ENCODE peak calls at places on chromosomes 11 and 22, in nine cellular contexts. G is fibroblast of the aortic adventitia, K is ovary, H is IMR-90, E is coronary artery, P is endothelial cell, L is heart right ventricle, M is AG04449, R is esophagus squamous epithelium. I is an unnamed sample.

GRCh38 chr11:16403851-16404250 is 47.5 kb upstream of the SOX6 start:
- DNase-seq in P (no peak), H (no peak), L (no peak), G (no peak), R (no peak), K (no peak), E (no peak), M (no peak), I (no peak)

GRCh38 chr11:1302461-1303073 is 6.9 kb downstream of the TOLLIP start:
- DNase-seq in H (no peak), G (no peak), K (no peak), R (no peak), L (no peak), M (no peak), P (no peak), E (peak; percentile 50), I (peak; percentile 84)

GRCh38 chr11:73416711-73417265 is 40.6 kb downstream of the RELT start:
- DNase-seq in E (no peak), H (peak; percentile 39), M (no peak), R (no peak), L (no peak), P (no peak), K (no peak), G (peak; percentile 61), I (no peak)

GRCh38 chr11:57513911-57514537 is 1.5 kb downstream of the SLC43A1 start:
- DNase-seq in E (no peak), K (peak; percentile 46), P (peak; percentile 47), M (no peak), R (no peak), H (peak; percentile 33), G (peak; percentile 27), L (peak; percentile 25), I (peak; percentile 80)

GRCh38 chr11:45025716-45026492 is 75.2 kb upstream of the TP53I11 start:
- DNase-seq in E (no peak), H (peak; percentile 22), M (no peak), R (no peak), G (no peak), P (peak; percentile 73), K (peak; percentile 32), L (peak; percentile 90), I (no peak)

GRCh38 chr22:21837184-21837979 is 30.1 kb downstream of the MAPK1 start:
- DNase-seq in M (peak; percentile 54), R (no peak), H (peak; percentile 91), G (peak; percentile 85), K (no peak), E (no peak), P (peak; percentile 7), L (peak; percentile 42), I (no peak)

GRCh38 chr22:42922374-42923177 is 65.5 kb upstream of the ARFGAP3 start:
- DNase-seq in E (no peak), R (no peak), H (no peak), P (no peak), K (no peak), G (no peak), L (no peak), M (no peak), I (peak; percentile 75)

GRCh38 chr11:13891911-13892310 is 70.6 kb upstream of the SPON1 start:
- DNase-seq in M (no peak), P (no peak), R (no peak), K (no peak), E (no peak), G (no peak), H (no peak), L (no peak), I (no peak)

GRCh38 chr11:27183672-27184457 is 143.2 kb downstream of the BBOX1 start:
- DNase-seq in P (peak; percentile 58), R (no peak), M (peak; percentile 38), K (peak; percentile 74), E (no peak), H (peak; percentile 72), L (peak; percentile 59), G (peak; percentile 87), I (peak; percentile 39)

GRCh38 chr11:32109138-32109537 is 18.3 kb downstream of the RCN1 start:
- DNase-seq in R (no peak), K (no peak), G (no peak), L (no peak), H (peak; percentile 94), M (no peak), E (no peak), P (no peak), I (no peak)

GRCh38 chr11:105489431-105489830 is 120.4 kb upstream of the GRIA4 start:
- DNase-seq in K (no peak), R (no peak), H (peak; percentile 22), L (no peak), E (no peak), G (peak; percentile 0), M (no peak), P (no peak), I (no peak)

GRCh38 chr11:109733245-109733644 is 311.3 kb downstream of the C11orf87 start:
- DNase-seq in P (no peak), G (peak; percentile 33), R (no peak), H (peak; percentile 52), K (no peak), M (no peak), L (no peak), E (no peak), I (no peak)

GRCh38 chr22:35684270-35684700 is 33.4 kb upstream of the APOL5 start:
- DNase-seq in H (peak; percentile 38), E (no peak), R (no peak), K (peak; percentile 32), G (peak; percentile 54), L (peak; percentile 28), P (no peak), M (no peak), I (no peak)

GRCh38 chr22:37229805-37230672 is 14.0 kb downstream of the RAC2 start:
- DNase-seq in R (no peak), K (no peak), P (no peak), E (no peak), M (no peak), G (peak; percentile 19), H (peak; percentile 51), L (no peak), I (no peak)

DNA sequence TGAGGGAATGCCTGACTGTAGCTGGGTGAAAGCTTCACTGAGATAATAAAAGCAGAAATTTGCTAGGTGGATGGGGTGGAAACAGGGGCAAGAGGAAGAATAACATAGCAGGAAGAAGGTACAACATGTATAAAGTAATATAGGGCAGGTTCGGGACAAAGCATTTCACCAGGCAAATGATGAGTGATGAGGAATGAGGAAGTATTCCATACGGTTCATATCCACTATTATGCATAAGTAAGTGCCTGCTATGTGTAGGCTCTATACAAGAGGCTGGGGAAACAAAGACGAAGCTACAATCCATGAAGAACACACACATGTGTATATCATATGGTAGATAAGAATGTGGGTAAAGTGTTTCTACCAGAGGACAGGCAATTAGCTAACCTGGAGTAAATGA is 7.9 kb downstream of the NDUFC2 start:
- DNase-seq in P (no peak), G (no peak), E (no peak), L (no peak), M (no peak), K (no peak), R (no peak), H (no peak), I (no peak)
- TF ChIP-seq CTCF in P (no peak), G (no peak), E (no peak), L (no peak), M (no peak), K (no peak), R (no peak), H (no peak), I (no peak)

DNA sequence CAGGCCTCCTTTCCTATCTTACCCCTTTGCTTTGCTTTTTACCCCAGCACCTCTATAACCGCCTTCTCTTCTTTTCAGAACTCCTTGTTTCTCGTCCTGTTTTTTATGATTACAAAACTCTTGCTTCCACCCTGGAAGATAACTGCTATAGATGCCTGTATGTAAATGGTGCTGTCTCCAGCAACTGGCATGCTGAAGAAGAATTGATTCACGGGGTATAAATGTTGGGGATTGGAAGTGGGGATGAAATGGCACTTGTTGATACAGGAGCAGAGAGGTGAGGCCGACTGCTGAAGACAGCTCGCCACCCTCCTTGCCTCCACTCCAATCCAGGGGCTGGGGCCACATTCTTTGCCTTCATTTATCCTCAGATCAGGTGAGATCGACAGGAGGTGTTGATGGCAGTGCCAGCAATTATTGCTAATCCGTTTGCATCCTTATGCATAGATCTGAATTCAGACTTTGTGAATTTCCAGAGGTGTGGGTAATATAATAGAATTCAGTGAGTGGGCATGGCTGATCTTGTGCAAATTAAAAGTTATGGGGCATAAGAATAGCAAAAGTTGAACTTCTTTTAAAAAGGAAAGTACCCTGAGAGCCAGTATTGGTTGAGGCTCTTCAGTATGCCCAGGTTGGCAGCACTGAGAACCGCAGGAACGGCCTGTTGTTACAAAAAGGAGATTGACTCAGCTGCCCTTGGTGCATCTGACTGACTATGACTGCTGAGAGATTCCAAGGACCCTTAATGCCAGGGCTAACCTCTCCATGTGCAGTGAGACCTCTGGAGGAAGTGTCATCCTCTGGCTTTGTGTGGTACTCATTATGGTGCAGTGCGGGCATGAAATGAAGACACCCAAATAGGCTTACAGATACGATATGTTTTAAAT is 5.3 kb downstream of the NEAT1 start:
- DNase-seq in M (no peak), G (peak; percentile 83), K (peak; percentile 54), E (peak; percentile 74), H (peak; percentile 78), R (no peak), L (no peak), P (no peak), I (peak; percentile 76)
- TF ChIP-seq CTCF in M (no peak), G (no peak), K (no peak), E (no peak), H (no peak), R (no peak), L (no peak), P (no peak), I (no peak)

GRCh38 chr11:122900803-122901202 is 18.2 kb downstream of the JHY start:
- DNase-seq in M (no peak), P (no peak), H (peak; percentile 28), R (no peak), L (no peak), K (no peak), E (no peak), G (no peak), I (no peak)

GRCh38 chr11:122898799-122899198 is 16.2 kb downstream of the JHY start:
- DNase-seq in P (no peak), K (no peak), M (no peak), G (no peak), H (no peak), R (no peak), L (no peak), E (no peak), I (no peak)

GRCh38 chr11:122897606-122898210 is 15.1 kb downstream of the JHY start:
- DNase-seq in H (peak; percentile 68), R (no peak), E (no peak), M (peak; percentile 28), L (no peak), K (no peak), P (no peak), G (peak; percentile 39), I (no peak)

GRCh38 chr11:122902951-122903350 is 20.4 kb downstream of the JHY start:
- DNase-seq in K (no peak), M (no peak), P (no peak), E (no peak), H (no peak), R (no peak), L (no peak), G (no peak), I (no peak)
- TF ChIP-seq CTCF in K (no peak), M (no peak), P (no peak), E (no peak), H (no peak), R (no peak), L (no peak), G (no peak), I (no peak)

DNA sequence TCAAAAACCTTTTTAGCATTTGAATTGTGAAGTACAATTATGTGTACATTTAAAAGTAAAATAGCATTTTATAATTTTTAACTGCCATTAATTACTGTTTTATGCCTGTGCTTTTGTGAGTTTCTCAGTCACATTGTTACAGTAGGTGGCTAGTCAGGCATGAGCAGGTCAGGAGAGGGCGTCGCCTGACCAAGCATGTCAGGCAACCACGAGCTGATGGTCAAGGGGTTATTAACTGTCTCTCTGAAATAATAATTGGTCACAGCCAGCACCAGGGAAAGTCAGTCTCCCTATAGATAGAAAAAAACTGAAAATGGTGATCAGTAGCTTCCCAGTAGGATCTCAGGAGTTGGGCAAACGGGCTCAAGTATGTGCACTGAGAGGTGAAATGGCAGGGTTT is 19.4 kb upstream of the CCDC81 start:
- DNase-seq in K (no peak), R (no peak), L (no peak), P (no peak), M (no peak), G (no peak), H (no peak), E (no peak), I (no peak)
- TF ChIP-seq CTCF in K (no peak), R (no peak), L (no peak), P (no peak), M (no peak), G (no peak), H (no peak), E (no peak), I (no peak)

I was measured in pancreas.